ENCODE peak calls at places on chromosomes 4 and X, in five cellular contexts. P, Q, H, V and M are unnamed samples.

GRCh38 chrX:110167952-110168451 is 149.9 kb downstream of the AMMECR1 start:
- DNase-seq in Q (no peak), H (no peak), P (no peak), V (peak; percentile 76), M (no peak)

GRCh38 chr4:25421819-25422511 is 44.9 kb downstream of the ANAPC4 start:
- DNase-seq in H (no peak), Q (no peak), P (no peak), V (no peak), M (no peak)

GRCh38 chr4:39548425-39549067 is 21.3 kb upstream of the UGDH start:
- DNase-seq in H (peak; percentile 60), P (no peak), V (no peak), Q (no peak), M (no peak)

GRCh38 chr4:158809611-158810486 is 41.0 kb downstream of the FNIP2 start:
- DNase-seq in P (no peak), V (peak; percentile 46), H (peak; percentile 84), Q (peak; percentile 20), M (peak; percentile 71)

GRCh38 chrX:12791253-12792228 is at the start of gene PRPS2:
- DNase-seq in H (peak; percentile 51), V (peak; percentile 55), Q (peak; percentile 68), P (peak; percentile 81), M (no peak)

GRCh38 chr4:85482000-85482738 is 7.2 kb downstream of the ARHGAP24 start:
- DNase-seq in V (no peak), Q (peak; percentile 23), P (no peak), H (no peak), M (no peak)

GRCh38 chr4:102620697-102621497 is 119.7 kb downstream of the NFKB1 start:
- DNase-seq in Q (no peak), P (no peak), H (peak; percentile 82), V (peak; percentile 48), M (no peak)

GRCh38 chrX:39477438-39478120 is 620.2 kb downstream of the BCOR start:
- DNase-seq in Q (no peak), P (no peak), H (peak; percentile 43), V (no peak), M (no peak)

GRCh38 chrX:155768036-155768769 is 112.9 kb upstream of the VAMP7 start:
- DNase-seq in H (peak; percentile 9), Q (no peak), V (no peak), P (no peak), M (peak; percentile 66)
- H3K4me3 ChIP-seq in H (peak overlapping the region; percentile 58), Q (no peak overlapping the region), V (no peak overlapping the region), P (no peak overlapping the region), M (peak overlapping the region; percentile 57)

DNA sequence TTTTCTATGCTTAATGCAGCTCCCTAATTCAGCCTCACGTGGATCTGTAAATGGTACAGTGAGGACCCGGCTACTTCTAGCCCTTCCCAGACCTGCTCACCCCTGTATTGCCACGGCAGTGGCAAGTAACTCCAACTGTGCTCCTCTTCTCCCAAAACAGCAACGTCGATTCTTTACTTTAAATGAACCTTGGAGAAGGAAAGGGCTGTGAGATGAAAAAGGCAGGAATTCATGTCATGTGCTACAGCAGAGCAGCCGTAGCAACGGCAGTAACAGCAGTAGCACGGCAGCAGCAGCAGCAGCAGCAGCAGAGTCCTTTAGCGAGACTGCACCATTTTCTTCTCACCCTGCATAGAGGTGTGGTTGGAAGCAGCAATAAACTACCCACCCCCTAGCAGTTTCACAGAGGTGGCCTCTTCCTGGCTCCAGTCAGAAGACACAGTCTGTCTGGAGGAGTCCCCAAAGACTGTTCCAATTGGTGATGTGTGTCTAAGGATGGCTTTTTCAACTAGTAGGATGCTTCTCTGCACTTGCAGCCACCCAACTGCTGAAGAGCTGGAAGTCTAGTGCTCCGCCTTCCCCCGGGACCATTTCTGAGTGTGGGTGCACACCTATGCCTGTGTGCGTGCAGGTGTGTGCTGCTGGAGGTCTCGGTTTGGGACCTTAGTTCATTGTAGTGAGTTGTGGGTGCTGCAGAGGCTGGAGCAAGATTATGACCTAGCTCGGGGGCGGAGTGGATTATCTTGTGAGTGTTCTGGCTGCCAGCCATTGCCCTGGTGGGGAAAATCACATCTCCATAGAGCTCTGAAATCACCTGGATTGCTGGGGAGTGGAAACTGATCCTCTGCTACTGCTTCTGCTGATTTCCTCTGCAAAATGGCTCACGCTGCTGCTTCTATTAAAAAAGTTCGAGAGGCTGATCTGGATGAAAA is 67.2 kb downstream of the ANK2 start:
- DNase-seq in H (peak; percentile 3), V (peak; percentile 33), P (peak; percentile 28), Q (no peak), M (no peak)
- H3K4me3 ChIP-seq in H (no peak overlapping the region), V (peak overlapping the region; percentile 9), P (no peak overlapping the region), Q (no peak overlapping the region), M (no peak overlapping the region)

DNA sequence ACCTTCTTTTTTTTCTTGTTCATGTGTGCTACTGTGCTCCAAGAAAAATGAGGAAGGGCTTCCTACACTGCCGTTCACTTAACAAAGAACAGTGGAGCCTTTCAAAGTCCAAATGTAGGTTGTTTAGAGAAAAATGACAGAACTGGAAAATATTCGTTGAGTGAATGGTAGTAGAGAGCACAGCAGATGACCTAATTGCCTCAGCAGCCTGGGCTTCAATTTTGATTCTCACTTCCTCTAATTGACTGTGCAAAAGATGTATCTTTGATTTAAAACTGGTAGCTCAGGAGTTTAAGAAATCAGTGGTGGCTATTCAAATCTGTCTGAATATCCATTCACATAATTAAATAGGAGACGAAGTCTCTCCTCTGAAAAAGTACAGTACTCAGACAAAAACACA is 5.2 kb downstream of the NLGN4X start:
- DNase-seq in P (no peak), Q (no peak), V (no peak), H (no peak), M (no peak)
- H3K4me3 ChIP-seq in P (no peak overlapping the region), Q (no peak overlapping the region), V (no peak overlapping the region), H (no peak overlapping the region), M (no peak overlapping the region)

GRCh38 chr4:152594981-152595916 is 59.4 kb upstream of the FBXW7 start:
- DNase-seq in P (no peak), H (no peak), V (peak; percentile 17), Q (peak; percentile 42), M (no peak)
- H3K4me3 ChIP-seq in P (no peak overlapping the region), H (no peak overlapping the region), V (no peak overlapping the region), Q (no peak overlapping the region), M (no peak overlapping the region)

DNA sequence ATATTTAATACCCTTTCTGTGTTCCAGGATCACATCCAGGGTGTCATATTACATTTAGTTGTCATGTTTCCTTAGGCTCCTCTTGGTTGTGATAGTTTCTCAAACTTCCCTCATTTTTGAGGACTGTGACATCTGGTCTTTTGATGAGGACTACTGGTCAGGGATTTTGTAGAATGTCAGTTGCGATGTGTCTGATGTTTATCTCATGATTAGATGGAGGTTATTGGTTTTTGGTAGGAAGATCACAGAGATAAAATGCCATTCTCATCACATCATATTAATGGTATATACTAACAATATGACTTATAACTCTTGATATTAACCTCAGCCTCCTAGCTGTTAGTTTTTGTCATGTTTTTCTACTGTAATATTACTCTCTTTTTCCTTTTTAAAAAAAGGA is 753.9 kb upstream of the AMOT start:
- DNase-seq in Q (no peak), V (no peak), H (no peak), P (no peak), M (no peak)
- H3K4me3 ChIP-seq in Q (no peak overlapping the region), V (no peak overlapping the region), H (no peak overlapping the region), P (no peak overlapping the region), M (no peak overlapping the region)

GRCh38 chrX:149230689-149231088 is 274.4 kb downstream of the IDS start:
- DNase-seq in V (no peak), H (no peak), P (no peak), Q (no peak), M (no peak)
- H3K4me3 ChIP-seq in V (no peak overlapping the region), H (no peak overlapping the region), P (no peak overlapping the region), Q (no peak overlapping the region), M (no peak overlapping the region)

GRCh38 chr4:80268081-80268823 is 1.8 kb downstream of the FGF5 start:
- DNase-seq in Q (no peak), H (no peak), P (no peak), V (no peak), M (no peak)
- H3K4me3 ChIP-seq in Q (no peak overlapping the region), H (peak overlapping the region; percentile 87), P (no peak overlapping the region), V (no peak overlapping the region), M (peak overlapping the region; percentile 80)

GRCh38 chrX:28586291-28586690 is 955 bp upstream of the IL1RAPL1 start:
- DNase-seq in H (peak; percentile 67), P (peak; percentile 21), V (no peak), Q (no peak), M (no peak)

GRCh38 chrX:28584025-28584424 is 3.2 kb upstream of the IL1RAPL1 start:
- DNase-seq in Q (no peak), H (no peak), V (no peak), P (no peak), M (no peak)

GRCh38 chrX:28585767-28586166 is 1.5 kb upstream of the IL1RAPL1 start:
- DNase-seq in V (no peak), P (no peak), H (no peak), Q (no peak), M (no peak)

GRCh38 chrX:28589048-28589447 is 1.8 kb downstream of the IL1RAPL1 start:
- DNase-seq in P (no peak), Q (no peak), V (no peak), H (no peak), M (no peak)

DNA sequence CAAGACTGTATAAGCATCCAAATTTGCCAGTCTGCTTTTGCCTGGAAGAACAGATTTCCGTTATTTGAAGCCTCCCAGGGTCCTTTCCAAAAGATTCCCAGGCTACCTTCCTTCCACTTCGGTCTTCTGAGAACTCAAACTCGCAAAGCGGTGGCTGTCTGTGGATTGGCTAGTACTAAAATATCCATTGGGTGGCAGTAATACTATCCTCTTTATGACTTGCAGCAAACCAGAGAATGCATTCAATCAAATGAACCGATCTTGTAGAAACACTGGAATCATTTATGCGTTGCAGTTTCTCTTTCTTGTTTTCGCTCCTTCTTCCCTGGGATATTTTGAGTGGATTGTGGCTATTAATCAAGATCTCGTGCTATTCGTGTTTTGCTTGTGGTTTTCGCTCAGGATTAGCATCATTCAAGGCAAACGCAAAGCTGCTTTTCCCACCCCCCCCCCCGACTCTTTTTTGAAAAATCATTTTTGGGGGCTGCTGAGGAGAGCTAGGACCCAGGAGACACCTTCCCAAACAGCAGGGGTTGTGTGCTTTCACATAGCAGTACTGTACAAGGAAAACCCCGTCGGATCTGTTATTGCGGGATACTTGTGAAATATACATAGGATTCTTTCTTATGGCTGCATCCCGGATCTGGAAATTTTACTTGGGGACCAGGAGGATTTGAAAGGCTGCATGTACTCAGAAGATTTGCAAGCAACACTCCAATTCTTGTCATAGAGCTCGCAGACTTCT is at the start of gene IL1RAPL1:
- DNase-seq in Q (no peak), P (no peak), H (peak; percentile 81), V (no peak), M (peak; percentile 18)
- H3K4me3 ChIP-seq in Q (no peak within 1 kb of the TSS), P (peak within 1 kb of the TSS; percentile 32), H (peak within 1 kb of the TSS; percentile 46), V (no peak within 1 kb of the TSS), M (peak within 1 kb of the TSS; percentile 45)